ENCODE peak calls at places on chromosome 11, in five cellular contexts. K is activated CD4-positive, CD25-positive, alpha-beta regulatory T cell; M is T-helper 1 cell; V is MM.1S; S is B cell. X is an unnamed sample.

GRCh38 chr11:69984457-69985261 is 93.5 kb upstream of the ANO1 start:
- DNase-seq in V (peak; percentile 18), M (no peak), S (no peak), K (no peak), X (no peak)

GRCh38 chr11:134332189-134332631 is 422 bp downstream of the GLB1L2 start:
- DNase-seq in K (no peak), V (no peak), S (no peak), M (no peak), X (no peak)

GRCh38 chr11:134592391-134592990 is 180.4 kb upstream of the B3GAT1 start:
- DNase-seq in K (no peak), S (no peak), M (peak; percentile 5), V (peak; percentile 27), X (peak; percentile 33)

GRCh38 chr11:32940865-32941264 is 48.3 kb downstream of the QSER1 start:
- DNase-seq in M (no peak), V (peak; percentile 54), K (no peak), S (no peak), X (no peak)

GRCh38 chr11:34263462-34264186 is 94.2 kb downstream of the ABTB2 start:
- DNase-seq in M (no peak), S (no peak), K (no peak), V (no peak), X (no peak)

GRCh38 chr11:12764187-12764914 is 90.1 kb downstream of the TEAD1 start:
- DNase-seq in K (no peak), S (no peak), M (no peak), V (no peak), X (no peak)

GRCh38 chr11:61007971-61008896 is 36.8 kb downstream of the CD6 start:
- DNase-seq in V (no peak), S (peak; percentile 60), M (no peak), K (no peak), X (no peak)

GRCh38 chr11:106156290-106156937 is 79.0 kb downstream of the AASDHPPT start:
- DNase-seq in M (no peak), K (no peak), V (peak; percentile 50), S (no peak), X (no peak)

GRCh38 chr11:114116800-114117199 is 57.3 kb downstream of the ZBTB16 start:
- DNase-seq in S (no peak), V (no peak), M (no peak), K (no peak), X (no peak)

GRCh38 chr11:99432677-99433076 is 411.9 kb downstream of the CNTN5 start:
- DNase-seq in S (no peak), M (no peak), V (peak; percentile 70), K (no peak), X (no peak)

GRCh38 chr11:61083601-61084147 is 18.6 kb upstream of the CD5 start:
- DNase-seq in K (peak; percentile 24), M (peak; percentile 64), V (no peak), S (no peak), X (peak; percentile 66)

GRCh38 chr11:69744435-69744834 is 30.7 kb downstream of the FGF4 start:
- DNase-seq in K (no peak), M (no peak), S (no peak), V (no peak), X (no peak)

GRCh38 chr11:19727246-19727645 is 14.6 kb downstream of the NAV2 start:
- DNase-seq in S (no peak), M (no peak), K (no peak), V (no peak), X (no peak)

GRCh38 chr11:61273151-61274078 is 21.7 kb downstream of the VWCE start:
- DNase-seq in K (no peak), V (no peak), M (no peak), S (no peak), X (no peak)

GRCh38 chr11:58739725-58740430 is 8.1 kb upstream of the GLYAT start:
- DNase-seq in S (no peak), M (no peak), V (peak; percentile 29), K (no peak), X (no peak)

GRCh38 chr11:125091247-125091876 is 20.1 kb downstream of the TMEM218 start:
- DNase-seq in S (no peak), M (no peak), K (no peak), V (no peak), X (no peak)

GRCh38 chr11:72735495-72736027 is 16.6 kb downstream of the ARAP1 start:
- DNase-seq in S (no peak), K (no peak), M (no peak), V (no peak), X (no peak)

GRCh38 chr11:120511804-120512726 is 517 bp downstream of the GRIK4 start:
- DNase-seq in S (no peak), M (no peak), K (no peak), V (no peak), X (no peak)

GRCh38 chr11:69686856-69687255 is 11.7 kb upstream of the LTO1 start:
- DNase-seq in S (no peak), V (no peak), K (no peak), M (no peak), X (no peak)

GRCh38 chr11:65352783-65353182 is 1.8 kb upstream of the TIGD3 start:
- DNase-seq in K (no peak), M (no peak), V (no peak), S (no peak), X (no peak)

GRCh38 chr11:19793356-19793755 is 80.7 kb downstream of the NAV2 start:
- DNase-seq in K (no peak), M (no peak), S (no peak), V (no peak), X (no peak)

GRCh38 chr11:126607776-126608625 is 252.5 kb downstream of the ST3GAL4 start:
- DNase-seq in S (no peak), M (no peak), K (no peak), V (no peak), X (no peak)

GRCh38 chr11:115164774-115165173 is 339.4 kb downstream of the CADM1 start:
- DNase-seq in S (no peak), K (no peak), V (no peak), M (no peak), X (no peak)

GRCh38 chr11:122671270-122671906 is 15.9 kb downstream of the UBASH3B start:
- DNase-seq in S (no peak), V (no peak), M (no peak), K (no peak), X (no peak)